ENCODE peak calls at places on chromosomes 3 and 15, in seven cellular contexts. M is GM12865, C is endothelial cell of umbilical vein, R is cardiac fibroblast, Q is left ventricle myocardium inferior, D is mesendoderm, X is aorta. Y is an unnamed sample.

GRCh38 chr3:66693461-66693912 is 192.7 kb upstream of the LRIG1 start:
- DNase-seq in Q (peak), R (peak), X (no peak), D (no peak), M (no peak), C (no peak), Y (peak)

GRCh38 chr3:41199866-41200668 is 762 bp downstream of the CTNNB1 start:
- DNase-seq in M (peak), C (peak), D (peak), X (peak), Q (peak), R (peak), Y (peak)

GRCh38 chr3:183151086-183151485 is 11.4 kb downstream of the LAMP3 start:
- DNase-seq in Q (no peak), R (no peak), D (no peak), C (no peak), X (no peak), M (no peak), Y (no peak)

GRCh38 chr3:29619676-29620075 is 338.8 kb downstream of the RBMS3 start:
- DNase-seq in Q (no peak), M (no peak), D (no peak), X (no peak), C (peak), R (no peak), Y (no peak)

GRCh38 chr3:99348451-99348850 is 289.9 kb upstream of the COL8A1 start:
- DNase-seq in R (no peak), Q (no peak), C (peak), M (no peak), X (no peak), D (no peak), Y (no peak)

GRCh38 chr15:82572311-82572710 is 32.1 kb upstream of the RPS17 start:
- DNase-seq in R (no peak), Q (no peak), X (no peak), C (no peak), M (no peak), D (no peak), Y (no peak)

GRCh38 chr3:146449584-146449983 is 19.8 kb downstream of the PLSCR2 start:
- DNase-seq in X (no peak), M (no peak), R (no peak), Q (no peak), C (no peak), D (no peak), Y (no peak)

GRCh38 chr3:12708584-12709192 is 44.8 kb upstream of the RAF1 start:
- DNase-seq in D (no peak), C (no peak), X (peak), M (no peak), R (peak), Q (peak), Y (peak)

GRCh38 chr15:75843618-75844610 is 667 bp downstream of the UBE2Q2 start:
- DNase-seq in Q (peak), C (peak), D (peak), R (peak), M (peak), X (peak), Y (peak)

GRCh38 chr3:64059484-64059883 is 36.2 kb upstream of the PSMD6 start:
- DNase-seq in C (no peak), M (no peak), Q (no peak), R (no peak), X (no peak), D (no peak), Y (no peak)

GRCh38 chr3:42264399-42265058 is 1.5 kb downstream of the CCK start:
- DNase-seq in Q (peak), M (no peak), D (peak), R (peak), X (no peak), C (no peak), Y (no peak)

GRCh38 chr15:70466895-70467529 is 296.3 kb downstream of the UACA start:
- DNase-seq in M (peak), D (peak), X (peak), Q (peak), C (peak), R (peak), Y (peak)

GRCh38 chr3:112640333-112640863 is 545 bp downstream of the CCDC80 start:
- DNase-seq in C (peak), R (peak), D (peak), Q (no peak), X (no peak), M (no peak), Y (no peak)

GRCh38 chr3:48022178-48022577 is 6.0 kb upstream of the MAP4 start:
- DNase-seq in C (no peak), R (no peak), D (no peak), M (no peak), Q (no peak), X (no peak), Y (no peak)

GRCh38 chr15:58490405-58491150 is 58.8 kb downstream of the LIPC start:
- DNase-seq in X (no peak), Q (peak), D (no peak), M (no peak), R (no peak), C (no peak), Y (peak)

GRCh38 chr15:58491151-58491473 is 59.3 kb downstream of the LIPC start:
- DNase-seq in C (no peak), M (no peak), Q (no peak), X (peak), D (no peak), R (no peak), Y (no peak)

GRCh38 chr15:58491499-58492202 is 59.9 kb downstream of the LIPC start:
- DNase-seq in M (no peak), R (no peak), C (no peak), Q (no peak), X (no peak), D (no peak), Y (no peak)

GRCh38 chr15:58489289-58489688 is 57.5 kb downstream of the LIPC start:
- DNase-seq in X (no peak), C (no peak), Q (no peak), M (no peak), D (no peak), R (no peak), Y (no peak)

DNA sequence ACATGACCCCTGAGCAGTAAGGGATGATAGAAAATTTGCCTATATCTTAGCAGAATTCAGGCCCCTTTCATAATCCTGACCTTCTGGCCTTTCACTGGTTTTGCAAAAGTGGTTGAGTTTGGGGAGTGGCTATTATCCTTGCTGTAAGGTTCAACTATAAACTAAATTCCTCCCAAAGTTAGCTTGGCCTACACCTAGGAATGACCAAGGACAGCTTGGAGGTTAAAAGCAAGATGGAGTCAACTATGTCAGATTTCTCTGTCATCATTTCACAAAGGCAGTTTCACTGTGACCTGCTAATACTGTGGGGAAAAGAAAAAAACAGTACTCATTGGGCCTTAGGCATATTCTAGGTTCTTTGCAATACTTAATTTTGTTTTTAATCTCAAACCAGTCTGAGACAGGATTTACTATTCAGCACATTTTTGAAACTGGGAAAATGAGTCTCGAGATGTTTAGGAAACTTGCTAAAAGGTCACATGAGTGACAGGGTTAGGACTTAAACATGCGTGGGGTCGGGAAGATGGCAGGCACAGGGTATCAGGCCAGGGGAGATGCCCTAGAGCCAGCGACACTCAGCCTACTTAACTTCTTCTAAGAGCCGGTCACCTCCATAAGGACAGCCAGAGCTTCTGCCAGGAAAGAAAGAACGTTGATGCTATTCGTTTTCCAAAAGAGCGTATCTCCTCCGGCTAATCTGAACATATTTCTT is 58.1 kb downstream of the LIPC start:
- DNase-seq in M (no peak), D (no peak), C (no peak), X (no peak), R (no peak), Q (no peak), Y (no peak)
- H3K4me3 ChIP-seq in M (no peak), D (no peak), C (no peak), X (no peak), R (no peak), Q (peak), Y (no peak)

GRCh38 chr15:89932880-89933279 is 20.1 kb upstream of the ARPIN start:
- DNase-seq in Q (no peak), D (no peak), C (no peak), X (no peak), R (no peak), M (no peak), Y (no peak)

GRCh38 chr15:89937365-89938355 is 24.9 kb upstream of the ARPIN start:
- DNase-seq in M (no peak), C (no peak), R (no peak), Q (no peak), D (no peak), X (no peak), Y (no peak)

GRCh38 chr15:89936051-89936792 is 23.5 kb upstream of the ARPIN start:
- DNase-seq in R (no peak), C (no peak), X (no peak), D (no peak), M (no peak), Q (no peak), Y (no peak)

GRCh38 chr15:89936793-89937265 is 24.1 kb upstream of the ARPIN start:
- DNase-seq in Q (no peak), M (no peak), D (no peak), C (no peak), X (no peak), R (no peak), Y (no peak)
- H3K4me3 ChIP-seq in Q (no peak), M (no peak), D (no peak), C (no peak), X (no peak), R (no peak), Y (no peak)

DNA sequence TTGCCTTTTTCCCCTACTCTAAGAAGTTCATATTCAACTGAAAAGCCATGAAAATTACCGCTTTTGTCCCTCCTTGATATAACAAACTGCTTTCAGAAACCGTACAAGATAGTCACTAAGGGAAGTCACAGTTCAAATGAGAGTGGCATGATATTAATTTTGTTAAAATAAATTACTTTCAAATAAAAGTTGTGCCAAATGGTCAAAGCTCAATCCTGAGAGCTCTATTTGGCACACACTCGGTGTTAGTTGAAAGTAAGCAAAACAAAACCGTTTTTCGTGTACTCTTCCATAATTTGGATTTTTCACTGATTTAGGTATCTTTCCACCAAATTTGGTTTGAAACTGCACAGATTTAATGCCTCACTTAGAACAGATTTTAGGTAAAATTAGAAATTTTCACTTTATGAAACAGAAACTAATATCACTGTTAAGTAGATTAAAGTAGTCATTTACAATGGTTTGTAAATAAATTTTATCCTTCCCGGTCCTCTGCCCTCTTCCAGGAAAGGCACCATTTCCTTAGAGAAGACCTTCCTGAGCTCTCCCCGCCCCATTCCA is 695 bp downstream of the TCAIM start:
- DNase-seq in C (peak), Q (no peak), R (no peak), M (no peak), X (no peak), D (no peak), Y (no peak)
- H3K4me3 ChIP-seq in C (peak), Q (peak), R (peak), M (peak), X (peak), D (peak), Y (peak)

DNA sequence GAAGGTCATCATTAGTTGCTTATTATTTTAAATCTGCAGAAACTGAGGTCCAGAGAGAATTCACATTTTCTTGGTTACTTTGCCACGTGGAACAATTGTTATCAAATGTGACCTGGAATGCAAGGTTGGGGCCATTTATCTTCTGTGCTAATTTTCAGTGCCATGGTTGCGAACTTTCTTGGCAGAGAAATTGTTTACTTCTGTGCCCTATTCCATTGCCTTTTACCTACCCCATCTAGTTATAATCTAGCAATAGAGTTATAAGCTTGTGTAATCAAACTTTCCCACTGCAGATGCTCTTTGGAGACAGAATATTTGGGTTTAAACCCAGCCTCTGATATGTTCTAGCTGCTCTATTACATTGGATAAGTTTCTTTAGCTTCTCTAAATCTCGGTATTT is 242.9 kb downstream of the LPP start:
- DNase-seq in D (no peak), M (no peak), Q (no peak), X (no peak), C (peak), R (no peak), Y (no peak)
- H3K4me3 ChIP-seq in D (no peak), M (no peak), Q (peak), X (no peak), C (no peak), R (no peak), Y (peak)